ENCODE peak calls at places on chromosomes 4 and X, in eight cellular contexts. D is activated CD4-positive, alpha-beta T cell treated with anti-CD3 and anti-CD28 coated beads, Interleukin-2, amount 10 ng/mL, durations not matched to agents 24 days and 14 days; T is left kidney; C is stimulated activated CD4-positive, alpha-beta T cell treated with anti-CD3 and anti-CD28 coated beads, Interleukin-2, amount 100 ng/mL, for 48 hours; L is GM23248; O is HT1080; M is AG08396; Z is WERI-Rb-1. Q is an unnamed sample.

GRCh38 chr4:77922158-77923094 is 59.8 kb downstream of the MRPL1 start:
- DNase-seq in D (no peak), L (peak), M (peak), Z (no peak), O (peak), C (no peak), T (no peak), Q (peak)

GRCh38 chr4:119627267-119628190 is 1.1 kb downstream of the PDE5A start:
- DNase-seq in M (peak), O (peak), Z (peak), T (peak), C (peak), D (peak), L (peak), Q (peak)

GRCh38 chr4:165381821-165382373 is 3.1 kb downstream of the CPE start:
- DNase-seq in D (no peak), L (no peak), T (no peak), M (no peak), C (no peak), O (no peak), Z (no peak), Q (no peak)

GRCh38 chr4:109303141-109303499 is 662 bp upstream of the COL25A1 start:
- DNase-seq in T (peak), O (no peak), D (no peak), Z (no peak), C (no peak), M (no peak), L (peak), Q (no peak)

GRCh38 chr4:22488136-22488535 is 27.7 kb downstream of the ADGRA3 start:
- DNase-seq in O (no peak), D (no peak), C (no peak), L (no peak), M (no peak), T (peak), Z (no peak), Q (no peak)

GRCh38 chr4:70718811-70719604 is 2.8 kb upstream of the RUFY3 start:
- DNase-seq in M (no peak), T (no peak), Z (no peak), O (no peak), L (no peak), D (no peak), C (no peak), Q (no peak)

GRCh38 chrX:133294126-133294525 is 76.0 kb upstream of the TFDP3 start:
- DNase-seq in Z (no peak), M (peak), O (no peak), T (no peak), C (no peak), D (no peak), L (peak), Q (no peak)

GRCh38 chrX:38699116-38699515 is 102.1 kb upstream of the MID1IP1 start:
- DNase-seq in L (no peak), T (no peak), M (no peak), Z (no peak), C (no peak), D (no peak), O (no peak), Q (no peak)

GRCh38 chr4:139454646-139455045 is 725 bp downstream of the RAB33B start:
- DNase-seq in L (peak), D (no peak), C (no peak), Z (no peak), M (no peak), T (no peak), O (no peak), Q (no peak)

GRCh38 chr4:82666970-82667665 is 105.3 kb upstream of the TMEM150C start:
- DNase-seq in T (no peak), D (no peak), Z (no peak), C (no peak), O (no peak), M (no peak), L (peak), Q (no peak)

GRCh38 chr4:155973639-155974475 is 20.2 kb upstream of the CTSO start:
- DNase-seq in M (no peak), L (peak), C (no peak), D (no peak), Z (no peak), O (peak), T (no peak), Q (no peak)

GRCh38 chr4:41538017-41538733 is at the start of gene LIMCH1:
- DNase-seq in T (peak), M (peak), C (no peak), O (no peak), L (peak), Z (no peak), D (no peak), Q (no peak)

GRCh38 chr4:183503497-183504063 is 1.3 kb upstream of the ING2 start:
- DNase-seq in O (peak), Z (peak), D (no peak), L (no peak), T (no peak), M (peak), C (no peak), Q (no peak)

GRCh38 chr4:122687450-122688121 is 44.9 kb upstream of the BBS12 start:
- DNase-seq in M (no peak), D (no peak), O (no peak), L (no peak), Z (no peak), C (no peak), T (no peak), Q (no peak)

GRCh38 chr4:151529187-151529586 is 120.2 kb downstream of the FHIP1A start:
- DNase-seq in O (no peak), M (no peak), T (peak), C (no peak), D (no peak), L (no peak), Z (peak), Q (no peak)

GRCh38 chr4:44738615-44739014 is 12.3 kb upstream of the GNPDA2 start:
- DNase-seq in Z (peak), M (peak), T (peak), D (no peak), L (peak), C (no peak), O (no peak), Q (no peak)

GRCh38 chr4:71609159-71609558 is 174.7 kb downstream of the GC start:
- DNase-seq in T (no peak), Z (no peak), D (no peak), O (no peak), M (no peak), C (no peak), L (peak), Q (no peak)